ENCODE peak calls at places on chromosomes 3 and 15, in five cellular contexts. S is K562, E is HepG2, D is GM12878, C is SK-N-SH. B is an unnamed sample.
A peak's percentile ranks its signal among the peaks of the same experiment; 100 is the strongest.

GRCh38 chr3:95923496-95924210 is 890.7 kb upstream of the EPHA6 start:
- DNase-seq in S (no peak), E (no peak), D (no peak), C (no peak), B (no peak)

GRCh38 chr15:70283511-70283910 is 185.8 kb upstream of the TLE3 start:
- DNase-seq in E (no peak), C (no peak), D (no peak), S (no peak), B (no peak)

GRCh38 chr3:171753665-171754408 is 56.4 kb downstream of the PLD1 start:
- DNase-seq in C (no peak), D (no peak), S (no peak), E (no peak), B (no peak)

GRCh38 chr3:125043599-125044151 is 12.1 kb downstream of the HEG1 start:
- DNase-seq in D (no peak), C (peak; percentile 58), E (no peak), S (no peak), B (no peak)

GRCh38 chr3:128430731-128431130 is 36.0 kb downstream of the DNAJB8 start:
- DNase-seq in S (no peak), D (no peak), C (no peak), E (no peak), B (no peak)

GRCh38 chr3:145750657-145751056 is 410.3 kb downstream of the PLOD2 start:
- DNase-seq in D (no peak), E (no peak), C (no peak), S (no peak), B (no peak)

GRCh38 chr3:149393355-149394165 is 16.1 kb upstream of the TM4SF1 start:
- DNase-seq in C (peak; percentile 68), S (peak; percentile 55), D (peak; percentile 15), E (peak; percentile 81), B (peak; percentile 41)

GRCh38 chr3:188832961-188833615 is 338.7 kb upstream of the TPRG1 start:
- DNase-seq in D (no peak), C (no peak), S (no peak), E (no peak), B (no peak)

GRCh38 chr15:57048930-57049550 is 130.6 kb downstream of the TCF12 start:
- DNase-seq in E (no peak), S (no peak), D (no peak), C (no peak), B (no peak)

GRCh38 chr15:83066034-83066760 is 855 bp downstream of the BTBD1 start:
- DNase-seq in D (no peak), C (no peak), E (no peak), S (no peak), B (no peak)

GRCh38 chr15:90883526-90883931 is 775 bp upstream of the FES start:
- DNase-seq in C (no peak), E (no peak), D (no peak), S (no peak), B (no peak)

GRCh38 chr3:25938566-25939325 is 148.9 kb downstream of the OXSM start:
- DNase-seq in E (no peak), S (no peak), C (no peak), D (no peak), B (no peak)

GRCh38 chr3:17645074-17645698 is 97.2 kb downstream of the TBC1D5 start:
- DNase-seq in D (no peak), E (peak; percentile 67), S (peak; percentile 42), C (peak; percentile 28), B (peak; percentile 7)

GRCh38 chr15:91384189-91384720 is 284.2 kb downstream of the SV2B start:
- DNase-seq in E (no peak), D (no peak), S (no peak), C (no peak), B (peak; percentile 60)

GRCh38 chr15:77499087-77499765 is 78.5 kb downstream of the HMG20A start:
- DNase-seq in E (no peak), S (no peak), D (no peak), C (peak; percentile 36), B (no peak)

GRCh38 chr3:133460809-133461208 is 61.0 kb downstream of the BFSP2 start:
- DNase-seq in S (no peak), D (no peak), E (no peak), C (no peak), B (no peak)

GRCh38 chr3:195849322-195850074 is 37.8 kb upstream of the MUC4 start:
- DNase-seq in S (no peak), E (peak; percentile 21), D (no peak), C (no peak), B (peak; percentile 36)

GRCh38 chr3:171061749-171062148 is 35.2 kb upstream of the SLC2A2 start:
- DNase-seq in D (no peak), C (no peak), S (no peak), E (no peak), B (no peak)

GRCh38 chr15:90917569-90917968 is 14.5 kb downstream of the MAN2A2 start:
- DNase-seq in D (no peak), S (no peak), C (no peak), E (no peak), B (no peak)

GRCh38 chr15:43190178-43190577 is 5.0 kb downstream of the CCNDBP1 start:
- DNase-seq in D (no peak), C (no peak), S (no peak), E (no peak), B (no peak)

GRCh38 chr15:68209272-68209671 is 4.1 kb upstream of the CALML4 start:
- DNase-seq in D (no peak), C (no peak), E (no peak), S (no peak), B (no peak)

GRCh38 chr15:27743078-27743477 is 356.0 kb downstream of the OCA2 start:
- DNase-seq in D (no peak), C (peak; percentile 38), S (no peak), E (no peak), B (no peak)

GRCh38 chr3:84825817-84826216 is 133.0 kb upstream of the CADM2 start:
- DNase-seq in D (no peak), E (no peak), C (no peak), S (no peak), B (no peak)

GRCh38 chr3:125615256-125615655 is 20.0 kb upstream of the OSBPL11 start:
- DNase-seq in S (no peak), C (no peak), D (no peak), E (no peak), B (no peak)

GRCh38 chr3:176090727-176091126 is 1106.6 kb downstream of the TBL1XR1 start:
- DNase-seq in D (no peak), E (no peak), C (no peak), S (no peak), B (no peak)

GRCh38 chr15:42264790-42265189 is 8.2 kb upstream of the GANC start:
- DNase-seq in C (no peak), S (no peak), D (no peak), E (no peak), B (no peak)

GRCh38 chr3:149596136-149596770 is 61.6 kb downstream of the WWTR1 start:
- DNase-seq in E (no peak), C (no peak), S (no peak), D (no peak), B (no peak)

GRCh38 chr3:3084890-3085289 is 25.3 kb downstream of the IL5RA start:
- DNase-seq in E (no peak), S (no peak), C (no peak), D (no peak), B (peak; percentile 23)

GRCh38 chr3:3085782-3086181 is 24.4 kb downstream of the IL5RA start:
- DNase-seq in S (no peak), C (no peak), D (no peak), E (no peak), B (no peak)

GRCh38 chr3:3087279-3087678 is 22.9 kb downstream of the IL5RA start:
- DNase-seq in D (no peak), S (no peak), E (no peak), C (peak; percentile 40), B (no peak)

GRCh38 chr3:3088066-3088465 is 22.1 kb downstream of the IL5RA start:
- DNase-seq in D (no peak), E (no peak), S (no peak), C (no peak), B (no peak)

DNA sequence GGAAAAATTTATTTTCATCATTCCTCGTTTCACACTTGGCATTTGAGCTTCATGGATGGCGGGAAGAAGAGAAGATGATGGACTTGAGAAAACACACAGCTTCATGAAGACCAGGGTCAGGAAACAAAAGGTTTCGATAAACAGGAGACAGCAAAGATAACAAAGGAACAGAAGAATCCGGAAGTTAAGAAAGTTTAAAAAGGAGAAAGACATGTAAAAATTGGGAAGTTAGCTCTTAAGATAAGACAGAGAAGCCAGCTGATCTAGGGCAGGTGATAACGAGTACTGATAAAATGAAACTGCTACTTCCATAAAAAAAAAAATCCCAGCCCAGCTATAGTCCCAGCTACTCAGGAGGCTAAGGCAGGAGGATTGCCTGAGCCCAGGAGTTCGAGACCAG is 23.9 kb downstream of the IL5RA start:
- DNase-seq in E (no peak), C (no peak), S (no peak), D (no peak), B (no peak)
- TF ChIP-seq GABPA in E (no peak), C (no peak), S (no peak), D (no peak), B (no peak)

GRCh38 chr3:36923523-36923943 is 21.3 kb downstream of the TRANK1 start:
- DNase-seq in D (no peak), S (no peak), E (no peak), C (no peak), B (no peak)
- TF ChIP-seq REST in D (no peak), S (no peak), E (no peak), C (no peak), B (peak; percentile 42)

GRCh38 chr15:75723847-75724660 is 11.4 kb upstream of the CSPG4 start:
- DNase-seq in C (peak; percentile 72), S (peak; percentile 70), D (no peak), E (peak; percentile 81), B (peak; percentile 56)
- TF ChIP-seq GABPA in C (no peak), S (no peak), D (no peak), E (no peak), B (no peak)

GRCh38 chr3:56595956-56596355 is 39.0 kb downstream of the CCDC66 start:
- DNase-seq in C (no peak), D (no peak), S (no peak), E (no peak), B (no peak)

GRCh38 chr3:56596441-56596840 is 39.5 kb downstream of the CCDC66 start:
- DNase-seq in E (no peak), C (no peak), S (no peak), D (no peak), B (no peak)

GRCh38 chr3:56591256-56591655 is 34.3 kb downstream of the CCDC66 start:
- DNase-seq in S (no peak), E (no peak), C (no peak), D (no peak), B (peak; percentile 48)

GRCh38 chr3:56590814-56591213 is 33.8 kb downstream of the CCDC66 start:
- DNase-seq in S (no peak), E (no peak), C (no peak), D (no peak), B (no peak)

DNA sequence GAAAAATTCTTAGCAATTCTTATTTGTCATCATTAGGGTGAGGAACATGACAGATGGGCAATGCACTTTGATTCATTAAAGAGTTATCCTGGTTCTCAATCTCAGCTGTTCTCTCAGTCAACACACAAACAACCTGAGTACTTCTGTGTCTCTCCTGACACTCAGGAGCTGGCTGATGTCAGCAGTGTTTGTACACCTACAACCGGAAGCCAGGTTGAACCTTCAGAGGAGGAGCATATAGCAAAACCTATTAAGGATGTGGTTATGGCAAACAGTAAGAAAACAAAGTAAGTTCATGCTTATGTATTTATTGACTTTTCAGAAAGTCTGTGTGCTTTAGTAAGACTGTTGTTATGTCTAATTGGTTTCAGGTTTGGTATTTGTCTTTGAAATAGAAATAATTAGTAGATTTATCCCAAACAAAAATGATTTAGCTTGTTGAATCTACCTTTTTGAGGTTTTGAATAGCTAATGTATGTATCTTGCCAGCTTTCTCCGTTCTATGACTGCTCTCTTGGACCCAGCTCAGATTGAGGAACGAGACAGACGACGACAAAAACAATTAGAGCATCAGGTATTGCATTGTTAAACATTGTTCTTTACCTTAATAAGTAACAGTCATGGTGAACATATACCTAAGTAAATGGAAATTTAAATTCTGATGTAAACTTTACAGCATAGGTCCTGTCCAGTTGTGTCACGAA is 36.6 kb downstream of the CCDC66 start:
- DNase-seq in E (no peak), D (no peak), S (no peak), C (no peak), B (no peak)
- TF ChIP-seq REST in E (no peak), D (no peak), S (no peak), C (no peak), B (no peak)

B was measured in HL-60.